ENCODE peak calls at places on chromosomes 16 and 17, in seven cellular contexts. G is K562, C is HepG2, S is NT2/D1, W is HCT116, P is GM12878, V is SK-N-SH. O is an unnamed sample.

GRCh38 chr17:76547183-76547641 is 7.4 kb downstream of the PRCD start:
- DNase-seq in P (no peak), W (no peak), C (peak), V (peak), S (peak), G (peak), O (no peak)

GRCh38 chr16:35255186-35255803 is 1795.9 kb downstream of the TP53TG3F start:
- DNase-seq in P (no peak), V (peak), G (no peak), S (no peak), C (no peak), W (no peak), O (no peak)

GRCh38 chr16:58709338-58709737 is 24.8 kb upstream of the SLC38A7 start:
- DNase-seq in C (no peak), G (no peak), P (no peak), V (no peak), W (no peak), S (no peak), O (no peak)

GRCh38 chr16:3530371-3530914 is 29.6 kb downstream of the CLUAP1 start:
- DNase-seq in G (no peak), S (no peak), V (no peak), P (no peak), W (no peak), C (no peak), O (no peak)

GRCh38 chr17:67258836-67259468 is 14.0 kb upstream of the HELZ start:
- DNase-seq in P (no peak), S (no peak), G (no peak), C (no peak), W (no peak), V (no peak), O (no peak)

GRCh38 chr17:34000639-34001038 is 254.4 kb upstream of the CCL2 start:
- DNase-seq in W (no peak), S (no peak), P (no peak), V (no peak), G (no peak), C (no peak), O (no peak)

GRCh38 chr17:72714357-72714966 is 378.0 kb downstream of the SLC39A11 start:
- DNase-seq in C (no peak), P (no peak), S (no peak), V (no peak), G (no peak), W (no peak), O (no peak)

GRCh38 chr16:24010440-24011089 is 174.8 kb downstream of the PRKCB start:
- DNase-seq in W (peak), G (peak), C (peak), S (peak), P (peak), V (peak), O (peak)

GRCh38 chr16:67157892-67158635 is 1.6 kb downstream of the TRADD start:
- DNase-seq in V (no peak), C (no peak), G (no peak), W (no peak), S (no peak), P (no peak), O (no peak)

GRCh38 chr17:57470906-57471305 is 214.6 kb downstream of the MSI2 start:
- DNase-seq in W (no peak), P (no peak), V (no peak), C (no peak), G (no peak), S (no peak), O (no peak)

GRCh38 chr16:35146031-35146710 is 1686.8 kb downstream of the TP53TG3F start:
- DNase-seq in C (no peak), V (no peak), W (no peak), S (no peak), G (no peak), P (no peak), O (no peak)

GRCh38 chr16:89761304-89761922 is 40.1 kb downstream of the ZNF276 start:
- DNase-seq in W (no peak), P (no peak), S (no peak), C (no peak), G (no peak), V (no peak), O (no peak)

GRCh38 chr17:21460358-21460757 is 84.2 kb downstream of the KCNJ12 start:
- DNase-seq in S (no peak), W (no peak), C (no peak), V (no peak), G (no peak), P (no peak), O (no peak)

GRCh38 chr17:37742762-37743611 is 1.9 kb downstream of the HNF1B start:
- DNase-seq in C (peak), G (no peak), P (no peak), V (peak), S (no peak), W (no peak), O (no peak)

GRCh38 chr17:57357830-57358426 is 101.6 kb downstream of the MSI2 start:
- DNase-seq in P (peak), V (no peak), G (no peak), W (no peak), C (no peak), S (no peak), O (no peak)

GRCh38 chr16:57473176-57473840 is 10.8 kb downstream of the POLR2C start:
- DNase-seq in S (no peak), G (no peak), W (no peak), C (no peak), P (no peak), V (no peak), O (no peak)

GRCh38 chr16:9311303-9311954 is 220.0 kb downstream of the HAPSTR1 start:
- DNase-seq in S (peak), P (no peak), V (no peak), G (no peak), W (no peak), C (no peak), O (peak)

GRCh38 chr17:82962163-82962720 is 117.2 kb upstream of the METRNL start:
- DNase-seq in V (no peak), S (no peak), W (no peak), C (no peak), P (no peak), G (no peak), O (no peak)

GRCh38 chr17:39181303-39181702 is 15.3 kb upstream of the ARL5C start:
- DNase-seq in P (no peak), C (no peak), W (no peak), V (no peak), S (no peak), G (no peak), O (no peak)

GRCh38 chr16:50305441-50306061 is 39.2 kb downstream of the ADCY7 start:
- DNase-seq in W (no peak), P (no peak), S (no peak), G (no peak), V (peak), C (no peak), O (no peak)

GRCh38 chr16:70805787-70806186 is 4.8 kb upstream of the VAC14 start:
- DNase-seq in W (no peak), C (no peak), S (no peak), P (no peak), G (no peak), V (no peak), O (no peak)

GRCh38 chr16:85002099-85002541 is 9.2 kb downstream of the ZDHHC7 start:
- DNase-seq in V (no peak), W (no peak), S (no peak), G (no peak), P (no peak), C (peak), O (no peak)

GRCh38 chr16:804193-805048 is 3.9 kb upstream of the GNG13 start:
- DNase-seq in C (no peak), P (no peak), V (no peak), W (no peak), G (no peak), S (no peak), O (no peak)

GRCh38 chr16:55297910-55298175 is 26.2 kb upstream of the IRX6 start:
- DNase-seq in V (no peak), S (no peak), P (no peak), G (no peak), W (no peak), C (no peak), O (no peak)

GRCh38 chr17:83110755-83111154 is 31.3 kb downstream of the METRNL start:
- DNase-seq in W (no peak), V (peak), C (no peak), G (no peak), P (no peak), S (no peak), O (no peak)

GRCh38 chr16:65342231-65342866 is 220.5 kb upstream of the CDH11 start:
- DNase-seq in G (no peak), S (no peak), V (no peak), P (no peak), C (no peak), W (no peak), O (no peak)

GRCh38 chr16:47492428-47493357 is 31.6 kb downstream of the PHKB start:
- DNase-seq in G (peak), P (peak), S (peak), W (no peak), C (peak), V (no peak), O (no peak)

GRCh38 chr16:27571433-27572306 is 21.7 kb downstream of the KATNIP start:
- DNase-seq in V (no peak), C (no peak), S (no peak), P (no peak), W (no peak), G (no peak), O (no peak)

GRCh38 chr17:12536472-12536871 is 129.2 kb upstream of the MYOCD start:
- DNase-seq in G (no peak), C (no peak), W (no peak), P (no peak), V (no peak), S (no peak), O (no peak)

GRCh38 chr17:81877569-81877968 is 6.4 kb upstream of the ARHGDIA start:
- DNase-seq in C (no peak), P (no peak), V (no peak), W (no peak), S (no peak), G (no peak), O (no peak)
- TF ChIP-seq YY1 in C (no peak), P (no peak), V (no peak), W (no peak), S (no peak), G (no peak), O (no peak)

GRCh38 chr17:64736804-64737492 is 74.8 kb upstream of the SMURF2 start:
- DNase-seq in W (peak), V (peak), S (no peak), C (peak), P (no peak), G (no peak), O (peak)

GRCh38 chr17:64728041-64728695 is 66.1 kb upstream of the SMURF2 start:
- DNase-seq in S (no peak), W (no peak), V (no peak), C (no peak), P (no peak), G (no peak), O (no peak)

DNA sequence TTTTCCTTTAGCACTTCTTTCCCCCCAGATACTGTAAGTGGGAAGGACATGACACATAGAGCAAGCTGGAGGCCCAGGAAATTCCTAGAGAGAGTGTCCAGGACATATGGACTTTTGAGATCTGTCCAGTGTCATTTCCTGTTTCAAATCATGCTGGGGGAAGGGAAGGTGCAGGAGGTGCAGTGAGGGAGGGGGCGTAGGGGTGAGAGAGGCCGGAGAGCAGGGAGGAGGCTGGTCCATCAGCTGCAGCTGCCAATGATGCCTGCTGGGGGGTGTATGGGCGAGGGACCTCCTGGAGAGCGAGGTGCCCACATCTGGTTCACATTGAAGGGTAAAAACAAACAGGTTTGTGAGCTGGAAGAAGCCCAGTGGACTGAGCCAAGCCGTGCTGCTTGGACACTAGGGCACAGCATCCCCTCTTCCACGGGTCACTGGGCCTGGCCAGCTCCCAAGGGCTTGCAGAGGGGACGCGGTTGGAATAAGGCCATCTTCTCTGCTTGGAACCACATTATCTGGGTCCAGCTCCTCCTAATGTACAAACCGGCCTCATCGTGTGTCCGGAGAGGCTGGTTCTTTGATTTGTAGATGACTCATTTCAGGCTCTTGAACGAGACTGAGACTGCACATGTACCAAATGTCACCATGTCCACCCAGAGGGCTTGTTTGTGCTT is 70.4 kb upstream of the SMURF2 start:
- DNase-seq in P (no peak), W (no peak), G (no peak), V (peak), S (no peak), C (peak), O (no peak)
- TF ChIP-seq YY1 in P (no peak), W (peak), G (no peak), V (no peak), S (no peak), C (no peak), O (no peak)

GRCh38 chr17:64920026-64920418 is 744 bp upstream of the LRRC37A3 start:
- DNase-seq in W (no peak), P (no peak), V (no peak), C (peak), S (no peak), G (no peak), O (peak)
- TF ChIP-seq YY1 in W (no peak), P (no peak), V (no peak), C (no peak), S (no peak), G (no peak), O (no peak)

DNA sequence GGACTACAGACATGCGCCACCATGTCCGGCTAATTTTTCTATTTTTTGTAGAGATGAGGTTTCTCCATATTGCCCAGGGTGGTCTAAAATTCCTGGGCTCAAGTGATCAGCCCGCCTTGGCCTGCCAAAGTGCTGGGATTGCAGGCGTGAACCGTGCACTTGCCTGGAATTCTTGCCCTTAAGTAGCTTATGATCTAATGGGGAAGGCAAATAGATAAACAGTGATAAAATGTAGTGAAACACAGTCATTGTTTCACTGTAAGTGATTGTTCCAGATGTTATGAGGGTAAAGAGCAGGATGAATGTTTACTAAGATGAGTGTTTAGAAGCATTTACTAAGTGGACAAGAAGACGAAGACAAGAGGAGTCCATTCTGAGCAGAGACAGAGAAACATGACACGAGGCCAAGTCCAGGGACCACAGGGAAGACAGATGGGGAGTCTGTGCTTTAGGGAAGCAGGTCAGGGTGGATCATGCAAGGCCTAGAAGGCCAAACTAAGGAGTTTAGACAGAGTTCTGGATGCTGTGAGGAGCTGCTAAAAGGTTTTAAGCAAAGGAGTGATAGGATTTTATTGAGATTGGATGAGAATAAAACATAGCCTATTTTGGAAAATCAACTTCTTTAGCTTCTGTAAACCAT is 36.9 kb downstream of the YPEL2 start:
- DNase-seq in G (no peak), V (no peak), S (no peak), W (no peak), C (peak), P (no peak), O (no peak)
- TF ChIP-seq YY1 in G (no peak), V (no peak), S (no peak), W (no peak), C (no peak), P (no peak), O (no peak)

GRCh38 chr17:77572851-77573250 is 385.7 kb upstream of the TNRC6C start:
- DNase-seq in C (no peak), P (no peak), V (no peak), W (no peak), G (no peak), S (no peak), O (no peak)

GRCh38 chr17:77572065-77572601 is 386.4 kb upstream of the TNRC6C start:
- DNase-seq in W (no peak), C (no peak), V (no peak), P (no peak), G (no peak), S (no peak), O (peak)

GRCh38 chr17:77570565-77570898 is 388.0 kb upstream of the TNRC6C start:
- DNase-seq in V (no peak), W (no peak), P (no peak), G (no peak), C (no peak), S (no peak), O (no peak)

GRCh38 chr17:77571141-77571540 is 387.4 kb upstream of the TNRC6C start:
- DNase-seq in W (no peak), V (no peak), G (no peak), C (no peak), P (no peak), S (no peak), O (no peak)

DNA sequence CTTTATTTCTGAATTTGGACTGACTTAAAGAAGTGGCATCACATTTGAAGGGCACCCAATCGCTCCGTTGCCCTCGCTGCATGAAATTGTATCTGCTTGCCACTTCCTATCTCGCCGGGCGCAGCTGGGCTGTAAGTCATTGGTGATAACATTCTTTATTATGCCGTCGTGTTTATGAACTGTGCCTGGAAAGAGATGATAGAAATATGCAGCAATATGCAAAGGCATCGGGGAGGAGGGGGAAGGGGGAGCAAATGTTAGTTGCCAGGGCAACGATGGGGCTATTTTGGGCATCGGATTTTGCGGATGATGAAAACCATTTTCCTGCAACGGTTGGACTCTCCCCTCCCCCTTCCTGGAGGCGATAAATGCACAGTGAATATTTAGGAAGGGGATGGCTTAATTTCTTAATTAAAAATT is 386.9 kb upstream of the TNRC6C start:
- DNase-seq in V (peak), P (no peak), C (no peak), G (peak), W (no peak), S (no peak), O (no peak)
- TF ChIP-seq YY1 in V (no peak), P (no peak), C (no peak), G (no peak), W (no peak), S (no peak), O (no peak)

DNA sequence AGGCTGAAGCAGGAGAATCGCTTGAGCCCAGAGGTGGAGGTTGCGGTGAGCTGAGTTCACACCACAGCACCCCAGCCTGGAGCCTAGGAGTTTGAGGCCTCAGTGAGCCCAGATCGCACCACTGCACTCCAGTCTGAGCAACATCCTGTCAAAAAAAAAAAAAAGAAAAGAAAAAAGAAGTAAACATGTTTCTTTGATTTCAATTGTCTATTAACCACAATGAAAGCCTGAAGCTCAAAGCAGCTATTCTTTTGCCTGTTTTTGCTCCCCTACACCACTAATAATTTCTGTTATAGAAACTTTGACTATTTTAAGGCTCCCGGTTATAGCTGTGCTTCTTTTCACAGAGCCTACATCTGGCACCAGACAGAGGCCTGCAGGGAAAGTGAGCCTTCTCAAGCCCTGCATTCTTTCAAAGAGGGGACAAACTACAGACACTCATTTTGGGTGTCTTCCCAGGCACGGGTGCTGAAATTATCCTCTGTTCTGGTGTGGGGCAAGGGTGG is 14.1 kb upstream of the SLC52A1 start:
- DNase-seq in P (peak), W (no peak), C (no peak), S (no peak), V (no peak), G (no peak), O (no peak)
- TF ChIP-seq YY1 in P (no peak), W (no peak), C (no peak), S (no peak), V (no peak), G (no peak), O (no peak)

DNA sequence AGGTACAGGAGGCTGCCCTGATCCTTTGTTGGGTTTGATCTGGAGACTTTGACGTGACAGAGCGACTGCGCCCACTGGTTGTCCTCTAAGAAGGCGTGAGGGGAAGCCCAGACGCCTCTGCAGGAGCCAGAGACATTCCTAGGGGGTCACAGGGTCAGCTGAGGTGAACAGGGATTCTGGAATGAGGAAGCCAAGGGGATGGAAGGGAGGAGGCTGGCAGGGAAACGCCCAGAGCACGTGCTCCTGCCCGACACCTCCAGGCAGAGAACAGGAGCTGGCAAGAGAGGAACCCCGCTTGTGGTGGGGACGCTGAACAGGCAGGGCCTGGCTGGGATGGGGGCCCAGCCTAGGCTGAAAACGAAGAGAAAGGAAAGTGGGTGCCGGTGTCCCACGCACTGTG is 5.6 kb downstream of the CARD14 start:
- DNase-seq in P (no peak), C (no peak), S (peak), G (no peak), V (peak), W (no peak), O (no peak)
- TF ChIP-seq YY1 in P (no peak), C (no peak), S (no peak), G (no peak), V (no peak), W (no peak), O (no peak)

GRCh38 chr17:15048933-15049539 is 216.1 kb downstream of the PMP22 start:
- DNase-seq in G (no peak), W (no peak), P (no peak), V (no peak), S (no peak), C (no peak), O (no peak)

GRCh38 chr17:15048381-15048780 is 216.7 kb downstream of the PMP22 start:
- DNase-seq in W (peak), P (no peak), C (no peak), G (no peak), S (no peak), V (no peak), O (no peak)

GRCh38 chr17:15051913-15052312 is 213.2 kb downstream of the PMP22 start:
- DNase-seq in W (no peak), C (no peak), P (no peak), V (no peak), G (no peak), S (no peak), O (no peak)
- TF ChIP-seq YY1 in W (no peak), C (no peak), P (no peak), V (no peak), G (no peak), S (no peak), O (no peak)

O was measured in H1.